ENCODE peak calls at places on chromosomes 2 and 18, in ten cellular contexts. One of them, this sample, is unnamed.

GRCh38 chr18:76425299-76426101 is 69.5 kb downstream of the ZNF516 start:
- DNase-seq in right atrium auricular region: no peak
- DNase-seq in activated naive CD4-positive, alpha-beta T cell: no peak
- DNase-seq in RPMI8226: no peak
- DNase-seq in stimulated activated CD4-positive, alpha-beta T cell treated with anti-CD3 and anti-CD28 coated beads, Interleukin-1b, Interleukin-23, amount 100 ng/mL, for 24 hours: no peak
- DNase-seq in COR-L47: no peak
- DNase-seq in ACHN: no peak
- DNase-seq in retina: no peak
- DNase-seq in uterus: no peak
- DNase-seq in A172: no peak
- DNase-seq in this sample: no peak

GRCh38 chr2:177174456-177174855 is 38.1 kb upstream of the HNRNPA3 start:
- DNase-seq in right atrium auricular region: no peak
- DNase-seq in activated naive CD4-positive, alpha-beta T cell: no peak
- DNase-seq in RPMI8226: no peak
- DNase-seq in stimulated activated CD4-positive, alpha-beta T cell treated with anti-CD3 and anti-CD28 coated beads, Interleukin-1b, Interleukin-23, amount 100 ng/mL, for 24 hours: no peak
- DNase-seq in COR-L47: no peak
- DNase-seq in ACHN: no peak
- DNase-seq in retina: no peak
- DNase-seq in uterus: no peak
- DNase-seq in A172: no peak
- DNase-seq in this sample: no peak

GRCh38 chr2:26772064-26773001 is 8.2 kb downstream of the SLC35F6 start:
- DNase-seq in right atrium auricular region: peak
- DNase-seq in activated naive CD4-positive, alpha-beta T cell: peak
- DNase-seq in RPMI8226: no peak
- DNase-seq in stimulated activated CD4-positive, alpha-beta T cell treated with anti-CD3 and anti-CD28 coated beads, Interleukin-1b, Interleukin-23, amount 100 ng/mL, for 24 hours: no peak
- DNase-seq in COR-L47: peak
- DNase-seq in ACHN: peak
- DNase-seq in retina: no peak
- DNase-seq in uterus: peak
- DNase-seq in A172: peak
- DNase-seq in this sample: peak

GRCh38 chr2:105241443-105241842 is at the start of gene GPR45:
- DNase-seq in right atrium auricular region: no peak
- DNase-seq in activated naive CD4-positive, alpha-beta T cell: no peak
- DNase-seq in RPMI8226: no peak
- DNase-seq in stimulated activated CD4-positive, alpha-beta T cell treated with anti-CD3 and anti-CD28 coated beads, Interleukin-1b, Interleukin-23, amount 100 ng/mL, for 24 hours: no peak
- DNase-seq in COR-L47: no peak
- DNase-seq in ACHN: no peak
- DNase-seq in retina: no peak
- DNase-seq in uterus: no peak
- DNase-seq in A172: no peak
- DNase-seq in this sample: no peak

GRCh38 chr2:31297751-31298150 is 63.8 kb downstream of the EHD3 start:
- DNase-seq in right atrium auricular region: no peak
- DNase-seq in activated naive CD4-positive, alpha-beta T cell: no peak
- DNase-seq in RPMI8226: no peak
- DNase-seq in stimulated activated CD4-positive, alpha-beta T cell treated with anti-CD3 and anti-CD28 coated beads, Interleukin-1b, Interleukin-23, amount 100 ng/mL, for 24 hours: no peak
- DNase-seq in COR-L47: no peak
- DNase-seq in ACHN: no peak
- DNase-seq in retina: no peak
- DNase-seq in uterus: no peak
- DNase-seq in A172: peak
- DNase-seq in this sample: peak

GRCh38 chr2:191311627-191312026 is 66.4 kb downstream of the MYO1B start:
- DNase-seq in right atrium auricular region: no peak
- DNase-seq in activated naive CD4-positive, alpha-beta T cell: no peak
- DNase-seq in RPMI8226: no peak
- DNase-seq in stimulated activated CD4-positive, alpha-beta T cell treated with anti-CD3 and anti-CD28 coated beads, Interleukin-1b, Interleukin-23, amount 100 ng/mL, for 24 hours: no peak
- DNase-seq in COR-L47: no peak
- DNase-seq in ACHN: peak
- DNase-seq in retina: no peak
- DNase-seq in uterus: no peak
- DNase-seq in A172: peak
- DNase-seq in this sample: peak

GRCh38 chr2:128442053-128442751 is 123.5 kb upstream of the HS6ST1 start:
- DNase-seq in right atrium auricular region: peak
- DNase-seq in activated naive CD4-positive, alpha-beta T cell: no peak
- DNase-seq in RPMI8226: peak
- DNase-seq in stimulated activated CD4-positive, alpha-beta T cell treated with anti-CD3 and anti-CD28 coated beads, Interleukin-1b, Interleukin-23, amount 100 ng/mL, for 24 hours: no peak
- DNase-seq in COR-L47: peak
- DNase-seq in ACHN: no peak
- DNase-seq in retina: no peak
- DNase-seq in uterus: peak
- DNase-seq in A172: no peak
- DNase-seq in this sample: no peak

GRCh38 chr2:193824474-193824873 is 1629.7 kb upstream of the TMEFF2 start:
- DNase-seq in right atrium auricular region: no peak
- DNase-seq in activated naive CD4-positive, alpha-beta T cell: no peak
- DNase-seq in RPMI8226: no peak
- DNase-seq in stimulated activated CD4-positive, alpha-beta T cell treated with anti-CD3 and anti-CD28 coated beads, Interleukin-1b, Interleukin-23, amount 100 ng/mL, for 24 hours: no peak
- DNase-seq in COR-L47: no peak
- DNase-seq in ACHN: no peak
- DNase-seq in retina: no peak
- DNase-seq in uterus: no peak
- DNase-seq in A172: peak
- DNase-seq in this sample: peak

GRCh38 chr18:77191241-77191751 is 58.4 kb upstream of the GALR1 start:
- DNase-seq in right atrium auricular region: no peak
- DNase-seq in activated naive CD4-positive, alpha-beta T cell: no peak
- DNase-seq in RPMI8226: no peak
- DNase-seq in stimulated activated CD4-positive, alpha-beta T cell treated with anti-CD3 and anti-CD28 coated beads, Interleukin-1b, Interleukin-23, amount 100 ng/mL, for 24 hours: no peak
- DNase-seq in COR-L47: no peak
- DNase-seq in ACHN: no peak
- DNase-seq in retina: no peak
- DNase-seq in uterus: no peak
- DNase-seq in A172: no peak
- DNase-seq in this sample: no peak

GRCh38 chr2:228048838-228049490 is 132.5 kb downstream of the SPHKAP start:
- DNase-seq in right atrium auricular region: no peak
- DNase-seq in activated naive CD4-positive, alpha-beta T cell: no peak
- DNase-seq in RPMI8226: peak
- DNase-seq in stimulated activated CD4-positive, alpha-beta T cell treated with anti-CD3 and anti-CD28 coated beads, Interleukin-1b, Interleukin-23, amount 100 ng/mL, for 24 hours: no peak
- DNase-seq in COR-L47: peak
- DNase-seq in ACHN: peak
- DNase-seq in retina: peak
- DNase-seq in uterus: no peak
- DNase-seq in A172: peak
- DNase-seq in this sample: peak

GRCh38 chr2:241617431-241618154 is 19.4 kb downstream of the THAP4 start:
- DNase-seq in right atrium auricular region: no peak
- DNase-seq in activated naive CD4-positive, alpha-beta T cell: no peak
- DNase-seq in RPMI8226: no peak
- DNase-seq in stimulated activated CD4-positive, alpha-beta T cell treated with anti-CD3 and anti-CD28 coated beads, Interleukin-1b, Interleukin-23, amount 100 ng/mL, for 24 hours: no peak
- DNase-seq in COR-L47: peak
- DNase-seq in ACHN: peak
- DNase-seq in retina: peak
- DNase-seq in uterus: no peak
- DNase-seq in A172: peak
- DNase-seq in this sample: no peak

GRCh38 chr2:170917219-170917851 is 11.7 kb upstream of the GORASP2 start:
- DNase-seq in right atrium auricular region: no peak
- DNase-seq in activated naive CD4-positive, alpha-beta T cell: no peak
- DNase-seq in RPMI8226: no peak
- DNase-seq in stimulated activated CD4-positive, alpha-beta T cell treated with anti-CD3 and anti-CD28 coated beads, Interleukin-1b, Interleukin-23, amount 100 ng/mL, for 24 hours: no peak
- DNase-seq in COR-L47: no peak
- DNase-seq in ACHN: no peak
- DNase-seq in retina: no peak
- DNase-seq in uterus: no peak
- DNase-seq in A172: no peak
- DNase-seq in this sample: no peak

GRCh38 chr2:241595600-241596140 is 37.1 kb downstream of the BOK start:
- DNase-seq in right atrium auricular region: no peak
- DNase-seq in activated naive CD4-positive, alpha-beta T cell: no peak
- DNase-seq in RPMI8226: no peak
- DNase-seq in stimulated activated CD4-positive, alpha-beta T cell treated with anti-CD3 and anti-CD28 coated beads, Interleukin-1b, Interleukin-23, amount 100 ng/mL, for 24 hours: no peak
- DNase-seq in COR-L47: no peak
- DNase-seq in ACHN: no peak
- DNase-seq in retina: no peak
- DNase-seq in uterus: no peak
- DNase-seq in A172: no peak
- DNase-seq in this sample: no peak